ENCODE peak calls at places on chromosomes 4 and X, in five cellular contexts. Y is AG08396, N is RCC 7860, O is left ventricle myocardium superior, U is cardiac fibroblast. B is an unnamed sample.

GRCh38 chrX:13717697-13718483 is 16.5 kb downstream of the TRAPPC2 start:
- DNase-seq in O (peak; percentile 49), Y (peak; percentile 24), N (no peak), U (peak; percentile 54), B (no peak)

GRCh38 chr4:5082381-5082780 is 31.1 kb downstream of the STK32B start:
- DNase-seq in N (no peak), O (no peak), U (no peak), Y (no peak), B (no peak)

GRCh38 chr4:150283689-150284088 is 205.4 kb downstream of the DCLK2 start:
- DNase-seq in Y (peak; percentile 74), O (no peak), N (peak; percentile 44), U (peak; percentile 89), B (no peak)

GRCh38 chr4:26000274-26000950 is 86.4 kb downstream of the SMIM20 start:
- DNase-seq in Y (no peak), U (no peak), N (no peak), O (no peak), B (no peak)

GRCh38 chr4:4344915-4345527 is 41.9 kb upstream of the NSG1 start:
- DNase-seq in N (no peak), O (no peak), U (no peak), Y (no peak), B (peak; percentile 47)

GRCh38 chr4:52059372-52059771 is 8.3 kb downstream of the SPATA18 start:
- DNase-seq in O (no peak), Y (no peak), N (no peak), U (peak; percentile 89), B (no peak)

GRCh38 chrX:39848243-39848642 is 249.5 kb downstream of the BCOR start:
- DNase-seq in O (no peak), N (no peak), U (peak; percentile 57), Y (peak; percentile 30), B (no peak)

GRCh38 chrX:117990438-117990837 is 126.2 kb downstream of the KLHL13 start:
- DNase-seq in N (peak; percentile 35), Y (peak; percentile 21), O (no peak), U (no peak), B (no peak)

GRCh38 chr4:114302472-114302871 is 296.1 kb upstream of the UGT8 start:
- DNase-seq in N (no peak), U (no peak), Y (no peak), O (no peak), B (no peak)

GRCh38 chrX:14903891-14904290 is 30.7 kb downstream of the MOSPD2 start:
- DNase-seq in U (no peak), N (no peak), O (no peak), Y (no peak), B (no peak)

GRCh38 chrX:113929004-113929403 is 654.9 kb upstream of the HTR2C start:
- DNase-seq in Y (peak; percentile 15), O (no peak), N (peak; percentile 5), U (peak; percentile 67), B (peak; percentile 7)

GRCh38 chr4:15362541-15362940 is 65.3 kb upstream of the C1QTNF7 start:
- DNase-seq in O (no peak), N (no peak), Y (no peak), U (no peak), B (no peak)

GRCh38 chr4:74123065-74123728 is 24.2 kb upstream of the CXCL2 start:
- DNase-seq in N (no peak), O (no peak), U (peak; percentile 93), Y (no peak), B (no peak)

GRCh38 chrX:13646154-13646549 is 6.8 kb upstream of the TCEANC start:
- DNase-seq in N (no peak), O (peak; percentile 57), U (peak; percentile 73), Y (peak; percentile 45), B (peak; percentile 35)

GRCh38 chrX:13983734-13984133 is 46.0 kb downstream of the GEMIN8 start:
- DNase-seq in Y (no peak), O (no peak), U (no peak), N (no peak), B (no peak)

GRCh38 chr4:54473077-54473545 is 184.6 kb upstream of the KIT start:
- DNase-seq in O (no peak), N (no peak), U (no peak), Y (peak; percentile 69), B (no peak)

GRCh38 chr4:105434940-105435339 is 38.9 kb downstream of the PPA2 start:
- DNase-seq in Y (no peak), U (no peak), N (no peak), O (no peak), B (no peak)

GRCh38 chr4:46462746-46463145 is 72.8 kb upstream of the GABRA2 start:
- DNase-seq in Y (no peak), N (no peak), O (no peak), U (no peak), B (no peak)

GRCh38 chr4:122329876-122330595 is 48.8 kb upstream of the ADAD1 start:
- DNase-seq in N (no peak), O (no peak), Y (peak; percentile 11), U (peak; percentile 40), B (no peak)

GRCh38 chrX:1870421-1870820 is 255.6 kb downstream of the ASMT start:
- DNase-seq in Y (no peak), U (no peak), O (no peak), N (no peak), B (no peak)

GRCh38 chr4:118327554-118328241 is 25.1 kb downstream of the PRSS12 start:
- DNase-seq in Y (no peak), U (no peak), N (no peak), O (no peak), B (no peak)

GRCh38 chr4:33722254-33722653 is 2522.1 kb downstream of the ARAP2 start:
- DNase-seq in N (no peak), O (no peak), Y (no peak), U (peak; percentile 82), B (no peak)

GRCh38 chrX:119156241-119156640 is 28.6 kb upstream of the KIAA1210 start:
- DNase-seq in O (no peak), U (peak; percentile 0), Y (no peak), N (no peak), B (no peak)

GRCh38 chr4:41218703-41219102 is 4.4 kb upstream of the APBB2 start:
- DNase-seq in U (no peak), O (no peak), N (no peak), Y (no peak), B (no peak)

GRCh38 chr4:39664828-39665731 is 26.4 kb upstream of the SMIM14 start:
- DNase-seq in O (no peak), N (no peak), U (peak; percentile 21), Y (peak; percentile 24), B (no peak)

GRCh38 chr4:167622481-167623240 is 388.4 kb upstream of the SPOCK3 start:
- DNase-seq in Y (peak; percentile 24), N (peak; percentile 8), U (peak; percentile 73), O (peak; percentile 37), B (peak; percentile 46)

GRCh38 chrX:480861-481417 is 94.2 kb upstream of the PPP2R3B start:
- DNase-seq in O (no peak), Y (no peak), N (no peak), U (no peak), B (no peak)

GRCh38 chr4:86831262-86832090 is 17.7 kb downstream of the SLC10A6 start:
- DNase-seq in Y (peak; percentile 68), U (peak; percentile 84), O (no peak), N (no peak), B (no peak)

GRCh38 chr4:4839471-4839810 is 20.0 kb upstream of the MSX1 start:
- DNase-seq in U (no peak), O (no peak), N (no peak), Y (no peak), B (no peak)

GRCh38 chr4:158170691-158171455 is 2.0 kb downstream of the GASK1B start:
- DNase-seq in U (peak; percentile 62), N (no peak), Y (no peak), O (peak; percentile 89), B (peak; percentile 59)